ENCODE peak calls at places on chromosomes 5 and 9, in seven cellular contexts. R, K, H, I, V, W and B are unnamed samples.
A peak's percentile ranks its signal among the peaks of the same experiment; 100 is the strongest.

GRCh38 chr9:19137282-19137681 is 10.0 kb upstream of the PLIN2 start:
- DNase-seq in I (no peak), R (no peak), V (no peak), K (no peak), W (peak; percentile 75), H (no peak), B (no peak)

GRCh38 chr9:121398374-121398773 is 28.3 kb upstream of the STOM start:
- DNase-seq in R (peak; percentile 99), H (no peak), K (no peak), W (peak; percentile 99), I (no peak), V (no peak), B (no peak)

GRCh38 chr9:89408628-89409101 is 89.2 kb downstream of the SEMA4D start:
- DNase-seq in K (no peak), W (no peak), V (no peak), R (no peak), H (no peak), I (no peak), B (no peak)

GRCh38 chr5:57316798-57317327 is 143.0 kb downstream of the GPBP1 start:
- DNase-seq in K (no peak), I (no peak), H (no peak), W (peak; percentile 75), V (no peak), R (peak; percentile 75), B (no peak)

GRCh38 chr5:106363578-106363977 is 1307.2 kb downstream of the EFNA5 start:
- DNase-seq in R (no peak), K (no peak), V (no peak), W (no peak), I (no peak), H (no peak), B (no peak)

GRCh38 chr5:5572010-5572982 is 149.8 kb downstream of the ICE1 start:
- DNase-seq in R (no peak), V (no peak), H (peak; percentile 91), W (no peak), I (no peak), K (no peak), B (no peak)

GRCh38 chr5:161047024-161047423 is 195.0 kb upstream of the ATP10B start:
- DNase-seq in K (no peak), I (no peak), R (no peak), H (no peak), V (no peak), W (no peak), B (no peak)

GRCh38 chr9:82202808-82203207 is 214.2 kb downstream of the SPATA31D1 start:
- DNase-seq in I (no peak), H (no peak), K (no peak), R (peak; percentile 39), W (peak; percentile 45), V (no peak), B (no peak)

GRCh38 chr9:111037744-111038335 is 430 bp downstream of the LPAR1 start:
- DNase-seq in K (peak; percentile 32), R (no peak), H (peak; percentile 71), W (no peak), I (no peak), V (peak; percentile 68), B (peak; percentile 41)

GRCh38 chr9:109767404-109767803 is 12.6 kb upstream of the PALM2AKAP2 start:
- DNase-seq in I (no peak), K (no peak), H (no peak), V (no peak), R (no peak), W (no peak), B (no peak)

GRCh38 chr9:73807956-73808355 is 656.3 kb downstream of the ANXA1 start:
- DNase-seq in H (no peak), W (no peak), R (no peak), K (no peak), I (no peak), V (no peak), B (no peak)

GRCh38 chr9:95028855-95029219 is 288.7 kb downstream of the FANCC start:
- DNase-seq in W (no peak), K (no peak), I (no peak), R (no peak), H (no peak), V (no peak), B (no peak)

GRCh38 chr5:116068028-116068632 is 16.7 kb upstream of the COMMD10 start:
- DNase-seq in W (peak; percentile 36), R (no peak), I (no peak), H (no peak), V (peak; percentile 20), K (no peak), B (peak; percentile 65)

GRCh38 chr9:34546834-34547827 is 24.3 kb upstream of the ENHO start:
- DNase-seq in R (peak; percentile 20), I (no peak), K (peak; percentile 72), W (peak; percentile 68), H (peak; percentile 65), V (peak; percentile 85), B (peak; percentile 48)

GRCh38 chr9:135076143-135076875 is 11.2 kb upstream of the OLFM1 start:
- DNase-seq in W (no peak), H (peak; percentile 51), V (no peak), K (no peak), R (no peak), I (no peak), B (no peak)